ENCODE peak calls at places on chromosome 1, in six cellular contexts. U is dermis microvascular lymphatic vessel endothelial cell; Z is occipital lobe; V is left lung; X is omental fat pad; T is stimulated activated naive CD8-positive, alpha-beta T cell treated with anti-CD3 and anti-CD28 coated beads, Interleukin-15, amount 100 ng/mL, for 72 hours. D is an unnamed sample.
A peak's percentile ranks its signal among the peaks of the same experiment; 100 is the strongest.

GRCh38 chr1:224502459-224503160 is 68.0 kb upstream of the WDR26 start:
- DNase-seq in V (no peak), X (no peak), Z (no peak), T (no peak), U (no peak), D (no peak)

GRCh38 chr1:172002725-172003345 is 161.5 kb downstream of the DNM3 start:
- DNase-seq in X (no peak), U (peak; percentile 56), T (no peak), V (no peak), Z (no peak), D (no peak)

GRCh38 chr1:93433407-93433961 is 14.4 kb upstream of the FNBP1L start:
- DNase-seq in T (no peak), X (no peak), V (no peak), U (no peak), Z (no peak), D (no peak)

GRCh38 chr1:17588048-17588781 is 48.7 kb downstream of the ARHGEF10L start:
- DNase-seq in U (no peak), V (no peak), T (no peak), X (no peak), Z (no peak), D (no peak)

GRCh38 chr1:22075718-22076117 is 23.2 kb downstream of the CDC42 start:
- DNase-seq in T (no peak), U (no peak), V (no peak), X (no peak), Z (no peak), D (no peak)

GRCh38 chr1:172745014-172745413 is 86.1 kb downstream of the FASLG start:
- DNase-seq in X (no peak), V (no peak), T (peak; percentile 49), U (peak; percentile 57), Z (no peak), D (peak; percentile 53)

GRCh38 chr1:117146570-117147340 is 25.2 kb upstream of the TRIM45 start:
- DNase-seq in V (no peak), U (no peak), Z (no peak), T (no peak), X (no peak), D (no peak)

GRCh38 chr1:180586671-180587155 is 27.9 kb downstream of the OVAAL start:
- DNase-seq in V (no peak), X (no peak), Z (no peak), T (no peak), U (no peak), D (no peak)

GRCh38 chr1:237671262-237671661 is 219.5 kb downstream of the ZP4 start:
- DNase-seq in V (no peak), Z (no peak), U (no peak), X (no peak), T (no peak), D (no peak)

GRCh38 chr1:38026592-38027200 is 14.2 kb downstream of the UTP11 start:
- DNase-seq in U (no peak), X (no peak), V (no peak), Z (peak; percentile 25), T (no peak), D (no peak)

GRCh38 chr1:179143332-179143731 is 61.5 kb downstream of the TOR3A start:
- DNase-seq in V (no peak), Z (no peak), T (no peak), U (no peak), X (no peak), D (no peak)

GRCh38 chr1:226608699-226609505 is 60.3 kb downstream of the STUM start:
- DNase-seq in U (peak; percentile 45), V (no peak), X (no peak), T (peak; percentile 58), Z (no peak), D (no peak)

GRCh38 chr1:204837440-204838084 is 33.1 kb upstream of the NFASC start:
- DNase-seq in V (no peak), X (no peak), U (no peak), T (no peak), Z (no peak), D (no peak)

GRCh38 chr1:156623946-156624813 is 5.0 kb downstream of the HAPLN2 start:
- DNase-seq in V (peak; percentile 81), T (no peak), X (no peak), Z (peak; percentile 55), U (no peak), D (no peak)

GRCh38 chr1:177281901-177282300 is 111.1 kb downstream of the BRINP2 start:
- DNase-seq in U (no peak), V (no peak), T (no peak), X (no peak), Z (peak; percentile 12), D (no peak)

GRCh38 chr1:156241926-156242325 is at the start of gene BGLAP:
- DNase-seq in X (no peak), Z (no peak), T (no peak), V (peak; percentile 53), U (no peak), D (no peak)

GRCh38 chr1:241462371-241462770 is 57.2 kb downstream of the FH start:
- DNase-seq in V (no peak), Z (no peak), X (no peak), U (no peak), T (no peak), D (no peak)

GRCh38 chr1:96978431-96978830 is 256.8 kb downstream of the PTBP2 start:
- DNase-seq in X (no peak), Z (no peak), V (no peak), T (no peak), U (no peak), D (no peak)

GRCh38 chr1:17084787-17085186 is 31.0 kb upstream of the SDHB start:
- DNase-seq in Z (no peak), V (no peak), X (no peak), T (no peak), U (no peak), D (no peak)

GRCh38 chr1:228801068-228801467 is 65.8 kb downstream of the RHOU start:
- DNase-seq in V (no peak), U (no peak), T (no peak), X (no peak), Z (no peak), D (no peak)